ENCODE peak calls at places on chromosomes 3 and 15, in four cellular contexts. V, T, G and Q are unnamed samples.

GRCh38 chr15:73530649-73531048 is 87.7 kb downstream of the REC114 start:
- DNase-seq in G (no peak), T (no peak), V (no peak), Q (no peak)

GRCh38 chr3:73148207-73148606 is 86.7 kb downstream of the EBLN2 start:
- DNase-seq in G (no peak), V (no peak), T (no peak), Q (no peak)

GRCh38 chr3:44883213-44883955 is 9.0 kb downstream of the TGM4 start:
- DNase-seq in V (no peak), G (peak), T (no peak), Q (no peak)

GRCh38 chr3:185813691-185814215 is 11.1 kb downstream of the IGF2BP2 start:
- DNase-seq in G (no peak), V (no peak), T (no peak), Q (peak)

GRCh38 chr3:48926425-48927392 is 8.1 kb downstream of the ARIH2 start:
- DNase-seq in T (no peak), V (no peak), G (no peak), Q (no peak)

GRCh38 chr3:127325630-127325961 is 37.8 kb upstream of the PRR20G start:
- DNase-seq in T (no peak), G (peak), V (no peak), Q (no peak)

GRCh38 chr3:39327746-39328349 is 1.7 kb upstream of the CCR8 start:
- DNase-seq in G (no peak), T (no peak), V (no peak), Q (no peak)

GRCh38 chr15:87502173-87502572 is 754.4 kb downstream of the NTRK3 start:
- DNase-seq in G (no peak), T (no peak), V (no peak), Q (no peak)

GRCh38 chr3:178245385-178245778 is 290.9 kb upstream of the KCNMB2 start:
- DNase-seq in V (no peak), G (no peak), T (no peak), Q (no peak)

GRCh38 chr15:70690491-70691281 is 72.7 kb downstream of the UACA start:
- DNase-seq in G (no peak), T (no peak), V (no peak), Q (no peak)

GRCh38 chr3:156150434-156151066 is 30.2 kb downstream of the KCNAB1 start:
- DNase-seq in V (peak), G (peak), T (no peak), Q (peak)

GRCh38 chr3:31550452-31551251 is 17.9 kb downstream of the STT3B start:
- DNase-seq in T (no peak), G (peak), V (no peak), Q (no peak)

GRCh38 chr3:25468866-25469319 is 40.8 kb downstream of the RARB start:
- DNase-seq in G (no peak), T (peak), V (peak), Q (peak)

GRCh38 chr3:47652142-47652541 is 73.5 kb upstream of the CSPG5 start:
- DNase-seq in V (no peak), G (no peak), T (no peak), Q (peak)

GRCh38 chr3:24086597-24087369 is 141.7 kb downstream of the NR1D2 start:
- DNase-seq in V (no peak), G (no peak), T (no peak), Q (no peak)

GRCh38 chr3:127720985-127721384 is 48.2 kb downstream of the ABTB1 start:
- DNase-seq in T (no peak), G (no peak), V (peak), Q (no peak)

GRCh38 chr15:63052961-63053698 is 10.6 kb downstream of the TPM1 start:
- DNase-seq in T (no peak), G (no peak), V (peak), Q (no peak)

GRCh38 chr3:11619946-11620652 is 23.6 kb downstream of the VGLL4 start:
- DNase-seq in G (no peak), V (no peak), T (no peak), Q (no peak)

GRCh38 chr3:28134792-28135375 is 106.5 kb upstream of the CMC1 start:
- DNase-seq in V (no peak), T (no peak), G (no peak), Q (no peak)

GRCh38 chr3:150355581-150355980 is 52.5 kb upstream of the TSC22D2 start:
- DNase-seq in V (no peak), T (no peak), G (no peak), Q (no peak)

GRCh38 chr15:30065025-30065801 is 17.5 kb upstream of the GOLGA8J start:
- DNase-seq in V (no peak), G (no peak), T (peak), Q (peak)
- H3K4me3 ChIP-seq in V (no peak), G (no peak), T (no peak), Q (no peak)

GRCh38 chr3:114902691-114903101 is 244.4 kb downstream of the ZBTB20 start:
- DNase-seq in G (no peak), V (no peak), T (no peak), Q (no peak)
- H3K4me3 ChIP-seq in G (no peak), V (no peak), T (no peak), Q (no peak)

GRCh38 chr3:181725830-181726229 is 14.1 kb downstream of the SOX2 start:
- DNase-seq in G (no peak), V (peak), T (no peak), Q (no peak)

GRCh38 chr3:181726351-181727121 is 14.8 kb downstream of the SOX2 start:
- DNase-seq in V (no peak), G (no peak), T (no peak), Q (no peak)

GRCh38 chr3:181728470-181728869 is 16.7 kb downstream of the SOX2 start:
- DNase-seq in T (no peak), V (no peak), G (no peak), Q (no peak)

GRCh38 chr3:181729071-181729915 is 17.6 kb downstream of the SOX2 start:
- DNase-seq in V (no peak), T (no peak), G (no peak), Q (no peak)

GRCh38 chr3:181727122-181728036 is 15.7 kb downstream of the SOX2 start:
- DNase-seq in T (no peak), G (no peak), V (no peak), Q (no peak)
- H3K4me3 ChIP-seq in T (no peak), G (no peak), V (peak), Q (peak)

GRCh38 chr3:112466041-112466440 is 33.2 kb downstream of the BTLA start:
- DNase-seq in T (no peak), V (no peak), G (no peak), Q (no peak)

GRCh38 chr3:112460519-112460918 is 38.8 kb downstream of the BTLA start:
- DNase-seq in T (no peak), V (no peak), G (no peak), Q (no peak)

GRCh38 chr3:112464264-112464663 is 35.0 kb downstream of the BTLA start:
- DNase-seq in T (no peak), G (peak), V (no peak), Q (no peak)

GRCh38 chr3:112459750-112460149 is 39.5 kb downstream of the BTLA start:
- DNase-seq in V (no peak), T (no peak), G (no peak), Q (no peak)

DNA sequence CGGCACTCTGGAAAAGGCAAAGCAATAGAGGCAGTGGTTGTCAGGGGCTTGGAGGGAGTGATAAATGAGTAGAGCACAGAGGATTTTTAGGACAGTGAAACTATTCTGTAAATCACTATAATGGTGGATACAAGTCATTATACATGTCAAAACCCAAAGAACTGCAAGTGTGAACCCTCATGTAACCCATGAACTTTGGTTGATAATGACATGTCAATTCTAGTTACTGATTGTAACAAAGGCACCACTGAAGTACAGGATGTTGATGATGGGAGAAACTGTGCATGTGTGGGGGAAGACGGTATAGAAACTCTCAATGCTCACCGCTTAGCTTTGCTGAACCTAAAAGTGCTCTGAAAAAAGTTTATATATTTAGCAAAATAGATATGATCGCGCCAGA is 36.0 kb downstream of the BTLA start:
- DNase-seq in G (no peak), T (no peak), V (no peak), Q (no peak)
- H3K4me3 ChIP-seq in G (no peak), T (no peak), V (no peak), Q (no peak)

GRCh38 chr3:111151438-111151837 is 79.8 kb downstream of the NECTIN3 start:
- DNase-seq in G (no peak), T (peak), V (no peak), Q (peak)
- H3K4me3 ChIP-seq in G (no peak), T (no peak), V (no peak), Q (no peak)